ENCODE peak calls at places on chromosomes 16 and 17, in four cellular contexts. One of them, this sample, is unnamed.

GRCh38 chr16:28193530-28194423 is 18.0 kb downstream of the XPO6 start:
- DNase-seq in epithelial cell of esophagus: peak
- DNase-seq in HFFc6: peak
- DNase-seq in sigmoid colon: no peak
- DNase-seq in this sample: peak

GRCh38 chr17:63171428-63172205 is 205.6 kb downstream of the TANC2 start:
- DNase-seq in epithelial cell of esophagus: no peak
- DNase-seq in HFFc6: peak
- DNase-seq in sigmoid colon: no peak
- DNase-seq in this sample: peak

GRCh38 chr17:17840751-17841591 is 4.2 kb upstream of the SREBF1 start:
- DNase-seq in epithelial cell of esophagus: peak
- DNase-seq in HFFc6: no peak
- DNase-seq in sigmoid colon: no peak
- DNase-seq in this sample: peak

GRCh38 chr17:61452301-61453290 is at the start of gene TBX4:
- DNase-seq in epithelial cell of esophagus: no peak
- DNase-seq in HFFc6: no peak
- DNase-seq in sigmoid colon: peak
- DNase-seq in this sample: no peak

GRCh38 chr17:81309140-81309858 is 14.2 kb upstream of the SLC38A10 start:
- DNase-seq in epithelial cell of esophagus: peak
- DNase-seq in HFFc6: peak
- DNase-seq in sigmoid colon: peak
- DNase-seq in this sample: no peak

GRCh38 chr17:78396436-78397335 is 18.2 kb downstream of the PGS1 start:
- DNase-seq in epithelial cell of esophagus: no peak
- DNase-seq in HFFc6: no peak
- DNase-seq in sigmoid colon: no peak
- DNase-seq in this sample: no peak

GRCh38 chr17:8413321-8413720 is 15.7 kb upstream of the RNF222 start:
- DNase-seq in epithelial cell of esophagus: no peak
- DNase-seq in HFFc6: no peak
- DNase-seq in sigmoid colon: no peak
- DNase-seq in this sample: no peak

GRCh38 chr16:29806641-29807425 is 504 bp downstream of the MAZ start:
- DNase-seq in epithelial cell of esophagus: no peak
- DNase-seq in HFFc6: no peak
- DNase-seq in sigmoid colon: peak
- DNase-seq in this sample: no peak

GRCh38 chr17:80882323-80882722 is 109.3 kb upstream of the CHMP6 start:
- DNase-seq in epithelial cell of esophagus: no peak
- DNase-seq in HFFc6: no peak
- DNase-seq in sigmoid colon: peak
- DNase-seq in this sample: no peak

GRCh38 chr16:65876200-65876498 is 490.3 kb upstream of the CDH5 start:
- DNase-seq in epithelial cell of esophagus: no peak
- DNase-seq in HFFc6: peak
- DNase-seq in sigmoid colon: no peak
- DNase-seq in this sample: peak

GRCh38 chr17:82334204-82334621 is 647 bp upstream of the SECTM1 start:
- DNase-seq in epithelial cell of esophagus: no peak
- DNase-seq in HFFc6: no peak
- DNase-seq in sigmoid colon: no peak
- DNase-seq in this sample: no peak

GRCh38 chr17:3799181-3799627 is 1.8 kb downstream of the ITGAE start:
- DNase-seq in epithelial cell of esophagus: no peak
- DNase-seq in HFFc6: no peak
- DNase-seq in sigmoid colon: no peak
- DNase-seq in this sample: no peak

GRCh38 chr17:63275318-63275967 is 170.7 kb downstream of the CYB561 start:
- DNase-seq in epithelial cell of esophagus: peak
- DNase-seq in HFFc6: peak
- DNase-seq in sigmoid colon: no peak
- DNase-seq in this sample: peak

GRCh38 chr16:59058261-59058660 is 324.1 kb upstream of the GOT2 start:
- DNase-seq in epithelial cell of esophagus: no peak
- DNase-seq in HFFc6: no peak
- DNase-seq in sigmoid colon: no peak
- DNase-seq in this sample: no peak

GRCh38 chr17:9284884-9285283 is 263.6 kb downstream of the NTN1 start:
- DNase-seq in epithelial cell of esophagus: no peak
- DNase-seq in HFFc6: no peak
- DNase-seq in sigmoid colon: no peak
- DNase-seq in this sample: no peak

GRCh38 chr17:32483451-32484019 is 3.3 kb upstream of the CDK5R1 start:
- DNase-seq in epithelial cell of esophagus: peak
- DNase-seq in HFFc6: peak
- DNase-seq in sigmoid colon: peak
- DNase-seq in this sample: peak